ENCODE peak calls at places on chromosomes 5 and 9, in eight cellular contexts. B, G, C, L, Y, D, T and O are unnamed samples.

GRCh38 chr5:17248999-17249634 is 31.7 kb downstream of the BASP1 start:
- DNase-seq in B (no peak), G (no peak), C (peak; percentile 95), L (peak; percentile 99), Y (peak; percentile 69), D (no peak), T (no peak), O (no peak)

GRCh38 chr5:76175051-76175666 is 92.0 kb downstream of the SV2C start:
- DNase-seq in B (peak; percentile 39), G (peak; percentile 76), C (peak; percentile 8), L (peak; percentile 57), Y (no peak), D (peak; percentile 48), T (peak; percentile 46), O (peak; percentile 18)

GRCh38 chr5:10625700-10626472 is 62.0 kb downstream of the ANKRD33B start:
- DNase-seq in B (no peak), G (no peak), C (no peak), L (no peak), Y (no peak), D (no peak), T (no peak), O (no peak)

GRCh38 chr9:26695010-26695601 is 197.5 kb downstream of the CAAP1 start:
- DNase-seq in B (no peak), G (no peak), C (no peak), L (no peak), Y (no peak), D (no peak), T (no peak), O (no peak)

GRCh38 chr9:99433095-99433494 is 211.0 kb downstream of the SEC61B start:
- DNase-seq in B (no peak), G (no peak), C (no peak), L (no peak), Y (no peak), D (peak; percentile 15), T (no peak), O (no peak)

GRCh38 chr9:110148384-110148783 is 59.6 kb downstream of the C9orf152 start:
- DNase-seq in B (no peak), G (peak; percentile 40), C (no peak), L (no peak), Y (no peak), D (no peak), T (no peak), O (no peak)

GRCh38 chr5:65100846-65101678 is 332.3 kb downstream of the CWC27 start:
- DNase-seq in B (peak; percentile 63), G (peak; percentile 76), C (peak; percentile 80), L (peak; percentile 80), Y (peak; percentile 79), D (peak; percentile 66), T (no peak), O (peak; percentile 45)

GRCh38 chr9:111501648-111502047 is 17.5 kb upstream of the ECPAS start:
- DNase-seq in B (no peak), G (no peak), C (no peak), L (no peak), Y (no peak), D (no peak), T (no peak), O (no peak)

GRCh38 chr9:129247285-129248153 is 69.5 kb upstream of the IER5L start:
- DNase-seq in B (no peak), G (no peak), C (no peak), L (no peak), Y (no peak), D (no peak), T (no peak), O (no peak)

GRCh38 chr5:74575741-74576538 is 64.6 kb downstream of the ENC1 start:
- DNase-seq in B (no peak), G (peak; percentile 30), C (peak; percentile 70), L (peak; percentile 70), Y (no peak), D (no peak), T (no peak), O (no peak)

GRCh38 chr5:2184563-2185540 is 302.1 kb upstream of the IRX4 start:
- DNase-seq in B (no peak), G (no peak), C (no peak), L (no peak), Y (no peak), D (no peak), T (no peak), O (no peak)

GRCh38 chr9:121950441-121950840 is 142.7 kb downstream of the TTLL11 start:
- DNase-seq in B (no peak), G (no peak), C (no peak), L (no peak), Y (no peak), D (no peak), T (no peak), O (no peak)

GRCh38 chr5:171288066-171288465 is 21.0 kb upstream of the TLX3 start:
- DNase-seq in B (no peak), G (no peak), C (no peak), L (no peak), Y (no peak), D (no peak), T (no peak), O (no peak)

GRCh38 chr9:21616082-21616778 is 134.1 kb upstream of the IFNE start:
- DNase-seq in B (no peak), G (no peak), C (peak; percentile 95), L (peak; percentile 54), Y (no peak), D (no peak), T (no peak), O (no peak)

GRCh38 chr5:28014779-28015178 is 976.4 kb upstream of the CDH9 start:
- DNase-seq in B (peak; percentile 25), G (peak; percentile 72), C (no peak), L (no peak), Y (no peak), D (peak; percentile 48), T (no peak), O (no peak)

GRCh38 chr5:132840896-132841818 is 10.7 kb upstream of the SHROOM1 start:
- DNase-seq in B (peak; percentile 14), G (no peak), C (peak; percentile 42), L (no peak), Y (no peak), D (no peak), T (no peak), O (no peak)

GRCh38 chr9:16485155-16485554 is 385.3 kb downstream of the BNC2 start:
- DNase-seq in B (no peak), G (peak; percentile 3), C (no peak), L (no peak), Y (no peak), D (no peak), T (no peak), O (no peak)

GRCh38 chr9:105198763-105199339 is 45.6 kb upstream of the SLC44A1 start:
- DNase-seq in B (no peak), G (no peak), C (no peak), L (no peak), Y (no peak), D (no peak), T (no peak), O (no peak)

GRCh38 chr5:61590473-61590872 is 258.4 kb downstream of the ZSWIM6 start:
- DNase-seq in B (no peak), G (no peak), C (no peak), L (no peak), Y (no peak), D (no peak), T (no peak), O (no peak)

GRCh38 chr9:13113201-13113600 is 166.3 kb downstream of the MPDZ start:
- DNase-seq in B (no peak), G (no peak), C (peak; percentile 51), L (no peak), Y (no peak), D (no peak), T (no peak), O (no peak)

GRCh38 chr9:3027260-3027659 is 183.4 kb upstream of the PUM3 start:
- DNase-seq in B (peak; percentile 93), G (no peak), C (no peak), L (no peak), Y (no peak), D (no peak), T (no peak), O (no peak)

GRCh38 chr5:175778951-175779475 is 92.4 kb upstream of the CPLX2 start:
- DNase-seq in B (peak; percentile 92), G (peak; percentile 82), C (no peak), L (no peak), Y (no peak), D (peak; percentile 29), T (no peak), O (peak; percentile 17)

GRCh38 chr5:72788851-72789505 is 27.5 kb upstream of the TNPO1 start:
- DNase-seq in B (no peak), G (no peak), C (peak; percentile 39), L (peak; percentile 26), Y (no peak), D (peak; percentile 12), T (no peak), O (no peak)